ENCODE peak calls at places on chromosomes 11 and 22, in eight cellular contexts. I is HepG2, K is A549, G is spleen, M is endothelial cell of umbilical vein, N is uterus, Z is stomach, W is transverse colon. S is an unnamed sample.

GRCh38 chr11:61104963-61105362 is 2.7 kb downstream of the CD5 start:
- DNase-seq in I (no peak), K (no peak), G (peak), M (no peak), N (no peak), Z (no peak), W (no peak), S (no peak)

GRCh38 chr11:105092255-105093239 is 47.0 kb downstream of the CARD18 start:
- DNase-seq in I (no peak), K (no peak), G (no peak), M (peak), N (no peak), Z (no peak), W (no peak), S (no peak)

GRCh38 chr11:22920939-22921565 is 60.8 kb upstream of the CCDC179 start:
- DNase-seq in I (peak), K (peak), G (no peak), M (peak), N (no peak), Z (no peak), W (peak), S (no peak)

GRCh38 chr22:36365020-36365411 is 22.8 kb downstream of the MYH9 start:
- DNase-seq in I (no peak), K (peak), G (no peak), M (peak), N (peak), Z (peak), W (peak), S (no peak)

GRCh38 chr22:27879923-27880322 is 39.1 kb downstream of the PITPNB start:
- DNase-seq in I (peak), K (peak), G (no peak), M (peak), N (no peak), Z (no peak), W (no peak), S (no peak)

GRCh38 chr11:71544525-71545214 is 3.5 kb upstream of the KRTAP5-9 start:
- DNase-seq in I (peak), K (no peak), G (no peak), M (no peak), N (no peak), Z (no peak), W (no peak), S (no peak)

GRCh38 chr22:26658671-26659478 is 1.5 kb downstream of the MIAT start:
- DNase-seq in I (no peak), K (peak), G (peak), M (peak), N (peak), Z (peak), W (peak), S (no peak)

GRCh38 chr11:34379081-34379480 is 21.3 kb upstream of the ABTB2 start:
- DNase-seq in I (no peak), K (no peak), G (no peak), M (no peak), N (no peak), Z (no peak), W (no peak), S (no peak)

GRCh38 chr11:3218483-3219280 is at the start of gene MRGPRG:
- DNase-seq in I (no peak), K (no peak), G (peak), M (no peak), N (peak), Z (peak), W (peak), S (peak)

GRCh38 chr22:45265546-45265945 is 19.2 kb upstream of the UPK3A start:
- DNase-seq in I (no peak), K (no peak), G (no peak), M (no peak), N (no peak), Z (no peak), W (no peak), S (no peak)

GRCh38 chr11:62266558-62266957 is 3.4 kb upstream of the SCGB2A2 start:
- DNase-seq in I (no peak), K (no peak), G (no peak), M (peak), N (no peak), Z (no peak), W (no peak), S (no peak)

GRCh38 chr11:13040969-13041561 is 31.9 kb downstream of the RASSF10 start:
- DNase-seq in I (no peak), K (no peak), G (no peak), M (no peak), N (no peak), Z (no peak), W (no peak), S (no peak)

GRCh38 chr11:121488145-121488544 is 35.4 kb upstream of the SORL1-AS1 start:
- DNase-seq in I (no peak), K (no peak), G (no peak), M (no peak), N (no peak), Z (peak), W (no peak), S (no peak)

GRCh38 chr22:37427128-37427710 is at the start of gene ELFN2:
- DNase-seq in I (no peak), K (no peak), G (no peak), M (peak), N (no peak), Z (peak), W (no peak), S (no peak)

GRCh38 chr11:116607027-116607426 is 165.8 kb downstream of the BUD13 start:
- DNase-seq in I (no peak), K (no peak), G (no peak), M (no peak), N (no peak), Z (no peak), W (no peak), S (no peak)

GRCh38 chr11:72179804-72180396 is 12.0 kb upstream of the FOLR1 start:
- DNase-seq in I (no peak), K (no peak), G (no peak), M (no peak), N (no peak), Z (no peak), W (no peak), S (no peak)

GRCh38 chr11:112503410-112503809 is 242.8 kb upstream of the PLET1 start:
- DNase-seq in I (no peak), K (no peak), G (no peak), M (no peak), N (no peak), Z (no peak), W (no peak), S (no peak)

GRCh38 chr11:125931681-125932080 is 14.2 kb upstream of the VSIG10L2 start:
- DNase-seq in I (no peak), K (no peak), G (no peak), M (no peak), N (peak), Z (no peak), W (no peak), S (no peak)

GRCh38 chr11:84922212-84922805 is 704.8 kb downstream of the DLG2 start:
- DNase-seq in I (no peak), K (no peak), G (no peak), M (no peak), N (no peak), Z (no peak), W (no peak), S (no peak)

GRCh38 chr22:27378343-27378800 is 423.2 kb downstream of the MN1 start:
- DNase-seq in I (no peak), K (no peak), G (no peak), M (no peak), N (no peak), Z (no peak), W (no peak), S (no peak)

GRCh38 chr22:21677606-21678443 is 12.0 kb downstream of the PPIL2 start:
- DNase-seq in I (peak), K (no peak), G (no peak), M (no peak), N (no peak), Z (no peak), W (no peak), S (no peak)

GRCh38 chr11:70778828-70779365 is 380.6 kb downstream of the CTTN start:
- DNase-seq in I (no peak), K (no peak), G (no peak), M (no peak), N (no peak), Z (no peak), W (no peak), S (no peak)

GRCh38 chr22:24153353-24153752 is 27.9 kb upstream of the SUSD2 start:
- DNase-seq in I (no peak), K (no peak), G (peak), M (no peak), N (no peak), Z (no peak), W (peak), S (peak)

GRCh38 chr11:64251986-64252837 is 882 bp downstream of the PLCB3 start:
- DNase-seq in I (no peak), K (no peak), G (no peak), M (no peak), N (peak), Z (peak), W (peak), S (peak)
- TF ChIP-seq CTCF in I (peak), K (peak), G (no peak), M (no peak), N (peak), Z (no peak), W (peak), S (peak)

GRCh38 chr11:109735139-109735538 is 313.1 kb downstream of the C11orf87 start:
- DNase-seq in I (no peak), K (no peak), G (no peak), M (no peak), N (no peak), Z (no peak), W (no peak), S (no peak)
- TF ChIP-seq POLR2A in I (no peak), K (no peak), G (no peak), M (no peak), N (no peak), Z (no peak), W (no peak), S (no peak)

DNA sequence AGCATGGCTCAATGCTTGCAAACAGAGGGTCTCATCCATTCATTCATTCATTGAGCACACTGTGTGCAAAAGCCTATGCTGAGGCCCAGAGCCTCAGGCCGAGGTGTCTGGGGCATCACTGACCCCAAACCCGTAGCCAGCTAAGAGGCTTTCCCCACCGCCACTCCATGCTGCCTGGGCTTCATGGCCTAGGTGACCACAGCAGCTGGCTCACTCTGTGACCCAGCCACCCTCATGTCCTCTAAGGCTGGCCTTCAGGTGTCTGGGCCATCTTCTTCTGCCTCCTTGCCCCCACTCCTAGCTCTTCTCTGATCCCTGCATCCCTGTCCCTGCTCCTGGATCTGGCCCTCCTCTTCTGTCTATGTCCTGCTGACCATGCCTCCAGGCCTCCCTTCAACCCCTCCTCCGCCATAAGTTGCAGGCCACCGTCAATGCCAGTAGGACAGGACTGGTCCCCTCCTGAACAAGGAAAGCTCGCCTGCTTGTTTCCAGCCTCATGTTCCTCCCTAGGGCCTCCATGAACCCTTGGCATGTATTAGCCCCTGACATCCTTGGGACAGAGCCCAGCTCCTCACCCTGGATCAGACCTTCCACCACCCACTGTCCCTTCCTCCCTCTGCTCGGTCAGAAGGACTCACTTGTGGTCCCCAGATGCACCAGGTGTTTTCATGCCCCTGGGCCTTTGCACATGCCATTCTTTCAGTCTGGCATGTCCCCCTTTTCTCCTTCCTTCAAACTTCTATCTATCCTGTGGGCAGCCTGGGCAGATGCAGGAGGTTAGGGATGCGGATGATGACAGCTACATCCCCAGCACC is 92.8 kb downstream of the MYEOV start:
- DNase-seq in I (no peak), K (no peak), G (no peak), M (no peak), N (no peak), Z (no peak), W (no peak), S (no peak)
- TF ChIP-seq CTCF in I (no peak), K (no peak), G (no peak), M (no peak), N (no peak), Z (no peak), W (no peak), S (no peak)

GRCh38 chr11:76678316-76678715 is 7.8 kb upstream of the LRRC32 start:
- DNase-seq in I (no peak), K (no peak), G (no peak), M (peak), N (no peak), Z (no peak), W (no peak), S (no peak)

GRCh38 chr11:76683496-76684095 is 13.0 kb upstream of the LRRC32 start:
- DNase-seq in I (no peak), K (no peak), G (no peak), M (no peak), N (no peak), Z (no peak), W (no peak), S (no peak)

GRCh38 chr11:76682681-76683080 is 12.1 kb upstream of the LRRC32 start:
- DNase-seq in I (no peak), K (no peak), G (no peak), M (no peak), N (no peak), Z (no peak), W (no peak), S (no peak)

GRCh38 chr11:76677010-76677771 is 6.6 kb upstream of the LRRC32 start:
- DNase-seq in I (no peak), K (no peak), G (no peak), M (no peak), N (no peak), Z (no peak), W (no peak), S (no peak)

DNA sequence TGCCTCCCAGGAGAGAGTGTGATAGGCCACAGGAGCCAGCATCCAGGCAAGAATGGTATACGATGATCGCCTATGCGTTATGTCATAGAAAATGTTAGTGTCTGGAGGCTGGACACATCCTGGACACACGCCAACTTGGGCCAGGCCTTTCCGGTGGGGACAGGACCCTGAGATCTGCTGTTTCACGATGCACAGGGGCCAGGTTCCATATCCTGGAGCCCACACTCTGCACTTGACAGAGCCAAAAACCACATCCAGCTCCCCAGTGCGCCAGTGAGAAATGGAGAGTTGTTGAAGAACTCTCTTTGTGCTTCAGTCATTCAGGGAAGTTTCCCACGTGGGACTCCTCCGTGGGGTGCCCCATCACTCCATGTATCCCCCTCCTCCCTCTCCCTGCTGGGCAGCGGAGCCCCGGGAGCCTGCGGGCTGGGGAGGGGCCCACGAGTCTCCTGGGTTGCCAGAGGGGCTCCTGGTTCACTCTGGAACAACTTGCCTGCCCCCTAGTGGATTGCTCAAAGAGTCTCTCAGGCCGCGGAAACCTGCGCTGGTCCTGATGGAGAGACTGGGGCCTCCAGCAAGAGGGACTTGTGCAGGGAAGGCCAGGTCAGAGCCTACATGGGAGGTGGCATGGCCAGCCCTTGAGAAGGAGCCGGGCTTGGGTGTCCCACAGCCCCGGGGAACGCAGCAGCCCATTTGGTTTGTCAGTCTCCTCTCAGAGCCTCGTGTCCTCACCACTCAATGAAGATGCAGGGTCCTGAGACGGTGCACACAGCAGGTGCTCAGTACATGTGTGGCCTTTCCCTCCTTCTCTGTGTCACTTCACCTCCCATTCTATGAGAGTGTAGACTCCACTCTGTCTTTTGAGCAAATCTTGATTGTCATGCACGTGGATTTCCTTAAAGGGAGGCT is 10.2 kb upstream of the LRRC32 start:
- DNase-seq in I (peak), K (peak), G (peak), M (peak), N (peak), Z (peak), W (peak), S (peak)
- TF ChIP-seq POLR2A in I (no peak), K (no peak), G (no peak), M (no peak), N (no peak), Z (no peak), W (no peak), S (no peak)

GRCh38 chr11:74403607-74404006 is 5.4 kb upstream of the PGM2L1 start:
- DNase-seq in I (no peak), K (no peak), G (no peak), M (peak), N (no peak), Z (no peak), W (no peak), S (no peak)

GRCh38 chr11:74398244-74399159 is at the start of gene PGM2L1:
- DNase-seq in I (peak), K (peak), G (peak), M (peak), N (peak), Z (peak), W (peak), S (peak)

DNA sequence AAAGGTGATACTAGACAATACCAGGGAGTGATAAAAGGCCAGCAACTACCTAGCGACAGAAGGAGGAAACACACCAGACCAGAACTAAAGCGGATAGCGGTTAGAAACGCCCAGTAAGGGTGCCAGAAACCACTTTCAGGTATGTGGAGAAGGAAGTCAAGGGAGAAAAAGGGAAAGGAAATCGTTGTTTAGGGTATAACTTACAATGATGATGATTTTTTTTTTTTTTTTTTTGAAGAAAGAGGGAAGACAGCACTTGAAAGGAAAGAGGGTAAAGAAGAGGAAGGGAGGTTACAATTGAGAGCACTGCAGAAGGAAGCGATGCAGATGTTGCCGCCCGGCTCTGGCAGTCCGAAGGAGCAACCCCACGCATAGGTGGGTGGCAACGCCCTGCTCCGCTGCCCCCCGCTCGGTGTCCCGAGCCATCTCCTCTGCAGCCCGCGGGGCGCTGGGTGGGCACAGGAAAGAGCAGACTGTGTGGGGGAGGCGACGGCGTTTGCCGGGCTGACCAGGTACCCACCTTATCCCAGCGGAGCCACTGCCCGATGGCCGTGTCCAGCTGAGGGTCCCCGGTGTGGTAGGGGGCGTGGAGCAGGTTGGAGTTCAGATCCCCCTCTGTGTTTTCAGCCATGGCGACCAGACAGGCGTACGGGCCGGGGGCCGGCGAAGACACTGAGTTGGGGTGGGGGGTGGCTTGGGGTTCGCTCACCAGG is 546 bp downstream of the PGM2L1 start:
- DNase-seq in I (peak), K (peak), G (peak), M (peak), N (no peak), Z (peak), W (peak), S (no peak)
- TF ChIP-seq CTCF in I (peak), K (no peak), G (no peak), M (peak), N (peak), Z (no peak), W (no peak), S (no peak)

S was measured in Peyer's patch.